ENCODE peak calls at places on chromosomes 2 and 18, in five cellular contexts. D, P, I, A and X are unnamed samples.

GRCh38 chr2:200585730-200586643 is at the start of gene AOX1:
- DNase-seq in D (peak), A (peak), P (peak), I (no peak), X (peak)

GRCh38 chr18:8948471-8949149 is 153.9 kb upstream of the NDUFV2 start:
- DNase-seq in I (peak), A (no peak), D (no peak), P (peak), X (no peak)

GRCh38 chr2:73112026-73112912 is 479 bp downstream of the RAB11FIP5 start:
- DNase-seq in A (no peak), I (no peak), P (peak), D (peak), X (no peak)

GRCh38 chr2:207473203-207473865 is 56.4 kb upstream of the CREB1 start:
- DNase-seq in A (no peak), D (peak), P (peak), I (peak), X (peak)

GRCh38 chr2:217286833-217287232 is 427.0 kb upstream of the TNP1 start:
- DNase-seq in A (no peak), I (peak), D (no peak), P (peak), X (no peak)

GRCh38 chr18:72555101-72555500 is 11.0 kb upstream of the CBLN2 start:
- DNase-seq in I (no peak), A (no peak), P (no peak), D (no peak), X (no peak)

GRCh38 chr18:44774191-44774590 is 93.5 kb downstream of the SETBP1 start:
- DNase-seq in P (no peak), D (no peak), A (no peak), I (no peak), X (no peak)

GRCh38 chr2:69933839-69934613 is 19.1 kb downstream of the MXD1 start:
- DNase-seq in I (peak), A (no peak), D (no peak), P (peak), X (no peak)

GRCh38 chr18:63960891-63961290 is 9.0 kb upstream of the SERPINB8 start:
- DNase-seq in A (no peak), D (no peak), P (no peak), I (no peak), X (no peak)

GRCh38 chr2:134553657-134554056 is 165.1 kb downstream of the TMEM163 start:
- DNase-seq in D (no peak), A (no peak), I (no peak), P (no peak), X (no peak)

GRCh38 chr2:26515771-26516170 is 37.8 kb upstream of the OTOF start:
- DNase-seq in D (no peak), A (no peak), P (no peak), I (no peak), X (no peak)

GRCh38 chr2:237254911-237255578 is 158.9 kb downstream of the COL6A3 start:
- DNase-seq in A (no peak), D (no peak), P (peak), I (no peak), X (no peak)

GRCh38 chr2:187545238-187545751 is 8.9 kb downstream of the TFPI start:
- DNase-seq in P (peak), A (no peak), I (no peak), D (no peak), X (no peak)

GRCh38 chr2:190327995-190328394 is 8.4 kb upstream of the HIBCH start:
- DNase-seq in D (no peak), I (no peak), A (no peak), P (no peak), X (no peak)

GRCh38 chr2:239143858-239144712 is 256.7 kb downstream of the HDAC4 start:
- DNase-seq in D (peak), A (no peak), I (no peak), P (peak), X (no peak)

GRCh38 chr2:59449264-59449663 is 1104.2 kb downstream of the BCL11A start:
- DNase-seq in D (no peak), I (no peak), A (no peak), P (no peak), X (no peak)
- TF ChIP-seq CTCF in D (no peak), I (no peak), A (no peak), P (no peak), X (no peak)

DNA sequence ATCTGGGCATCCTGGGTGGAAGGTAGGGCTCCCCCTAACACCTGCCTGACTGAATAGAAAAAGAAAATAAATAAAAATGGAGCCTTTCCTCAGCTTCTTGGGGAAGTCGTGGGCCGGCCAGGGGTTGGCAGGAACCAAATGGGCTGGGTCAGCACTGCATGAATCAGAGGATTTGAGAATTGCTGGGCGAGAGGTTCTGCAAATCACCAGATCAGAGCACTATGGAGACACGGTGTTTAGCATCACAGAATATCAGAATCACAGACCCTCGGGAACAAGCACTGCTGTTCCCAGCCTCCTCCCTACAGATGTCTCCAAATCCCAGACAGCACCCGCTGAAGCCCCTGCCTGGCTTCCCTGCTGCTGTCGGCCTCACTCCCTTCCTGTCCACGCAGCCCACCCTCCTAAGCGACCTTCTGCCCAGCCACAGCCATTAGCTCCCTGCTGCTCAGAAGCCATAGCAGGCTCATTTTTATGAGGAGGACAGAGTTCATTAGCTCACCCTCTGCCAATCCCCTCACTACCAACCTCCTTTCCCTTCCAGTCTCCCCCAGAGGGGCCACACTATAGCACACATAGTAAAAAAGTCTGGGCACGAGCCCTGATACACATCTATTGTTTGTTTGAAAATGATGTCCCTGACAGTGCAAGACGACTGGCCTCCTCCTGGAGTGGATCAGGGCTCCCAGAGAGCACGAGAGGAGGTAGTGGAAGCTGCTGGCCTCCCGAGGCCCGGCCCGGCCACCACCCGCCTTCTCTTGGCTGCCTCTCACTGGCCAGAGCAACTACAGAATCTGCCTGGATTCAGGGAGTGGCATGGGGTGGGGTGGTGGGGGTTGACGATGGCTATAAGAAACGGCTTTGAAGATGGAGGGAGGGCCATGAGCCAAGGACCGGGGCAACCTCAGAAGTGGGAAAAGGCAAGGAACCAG is 64.5 kb upstream of the TAF1B start:
- DNase-seq in A (no peak), P (no peak), D (no peak), I (no peak), X (no peak)
- TF ChIP-seq CTCF in A (no peak), P (no peak), D (no peak), I (no peak), X (no peak)

DNA sequence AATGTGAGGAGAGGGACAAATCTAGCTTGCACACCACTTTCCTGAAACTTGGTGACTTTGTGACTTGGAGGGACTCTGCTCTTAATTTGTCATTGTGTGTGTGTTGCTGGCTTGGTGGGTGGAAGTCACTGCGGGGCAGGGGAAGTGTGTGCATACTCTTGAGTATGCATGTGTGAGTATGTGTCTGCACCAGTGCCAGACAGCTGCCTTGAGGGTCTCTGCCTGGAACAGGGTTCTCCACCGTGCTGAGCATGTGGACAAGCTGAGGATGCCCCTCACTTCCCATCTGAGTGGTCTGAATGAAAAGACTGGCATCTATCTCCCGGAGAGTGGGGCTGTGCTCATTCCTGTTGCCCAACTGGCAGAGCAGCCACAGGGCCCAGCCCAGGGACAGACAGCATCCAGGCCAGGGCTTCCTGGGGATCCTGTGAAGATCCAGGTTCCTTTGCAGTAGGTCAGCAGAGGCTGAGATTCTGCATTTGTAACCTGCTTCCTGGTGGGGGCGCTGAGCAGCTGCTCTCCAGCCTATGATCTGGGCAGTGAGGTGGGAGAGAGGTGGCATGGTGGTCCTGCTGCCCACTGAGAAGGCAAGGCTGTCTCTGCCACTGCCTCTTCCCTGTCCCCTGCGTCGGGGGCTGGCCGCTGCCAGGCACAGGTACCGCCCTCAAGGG is 138.9 kb upstream of the HAAO start:
- DNase-seq in P (no peak), I (no peak), A (no peak), D (peak), X (no peak)
- TF ChIP-seq CTCF in P (peak), I (peak), A (no peak), D (peak), X (no peak)

DNA sequence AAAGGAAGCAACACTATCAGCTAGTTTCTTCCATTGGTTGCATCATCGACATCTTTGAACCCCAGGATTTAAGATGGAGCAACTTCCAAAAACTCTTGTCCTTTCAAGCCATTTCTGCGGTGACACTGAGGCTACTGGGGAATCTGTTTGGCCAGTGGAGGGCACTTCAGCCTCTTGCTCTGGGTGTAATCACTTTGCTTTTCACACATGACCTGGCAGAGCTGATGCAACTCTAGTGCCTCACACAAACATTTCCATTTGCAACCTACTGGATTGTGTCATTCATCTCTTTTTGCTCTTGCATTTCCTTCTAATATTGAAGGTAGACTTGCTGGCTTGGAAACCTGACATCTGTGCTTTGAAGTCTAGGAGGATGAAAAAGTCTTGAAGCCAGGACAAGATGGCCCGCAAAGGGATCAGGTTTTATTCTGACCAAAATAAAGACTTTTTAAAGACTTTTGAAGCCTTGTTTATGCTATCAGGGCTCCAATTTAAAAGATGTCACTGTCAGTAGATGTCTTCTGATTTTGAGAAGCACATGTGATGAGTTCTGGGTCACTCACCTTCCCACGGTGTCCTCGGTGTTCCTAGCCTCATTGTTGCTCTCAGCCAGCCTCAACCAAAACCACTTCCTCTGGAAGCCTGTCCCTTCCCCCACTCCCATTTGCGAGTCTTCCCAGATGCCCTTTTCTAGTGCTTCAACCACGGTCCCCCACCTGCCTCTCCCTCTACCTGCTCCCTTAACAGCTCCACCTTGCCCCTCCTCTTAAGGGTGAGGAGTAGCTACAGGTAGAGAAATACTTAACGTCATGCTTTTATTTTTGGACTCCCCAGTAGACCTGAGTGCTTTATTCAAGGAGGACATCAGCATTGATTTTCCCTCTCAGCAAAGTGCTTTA is 69.7 kb upstream of the KCNE4 start:
- DNase-seq in I (peak), D (peak), A (peak), P (peak), X (peak)
- TF ChIP-seq CTCF in I (peak), D (peak), A (no peak), P (peak), X (peak)

DNA sequence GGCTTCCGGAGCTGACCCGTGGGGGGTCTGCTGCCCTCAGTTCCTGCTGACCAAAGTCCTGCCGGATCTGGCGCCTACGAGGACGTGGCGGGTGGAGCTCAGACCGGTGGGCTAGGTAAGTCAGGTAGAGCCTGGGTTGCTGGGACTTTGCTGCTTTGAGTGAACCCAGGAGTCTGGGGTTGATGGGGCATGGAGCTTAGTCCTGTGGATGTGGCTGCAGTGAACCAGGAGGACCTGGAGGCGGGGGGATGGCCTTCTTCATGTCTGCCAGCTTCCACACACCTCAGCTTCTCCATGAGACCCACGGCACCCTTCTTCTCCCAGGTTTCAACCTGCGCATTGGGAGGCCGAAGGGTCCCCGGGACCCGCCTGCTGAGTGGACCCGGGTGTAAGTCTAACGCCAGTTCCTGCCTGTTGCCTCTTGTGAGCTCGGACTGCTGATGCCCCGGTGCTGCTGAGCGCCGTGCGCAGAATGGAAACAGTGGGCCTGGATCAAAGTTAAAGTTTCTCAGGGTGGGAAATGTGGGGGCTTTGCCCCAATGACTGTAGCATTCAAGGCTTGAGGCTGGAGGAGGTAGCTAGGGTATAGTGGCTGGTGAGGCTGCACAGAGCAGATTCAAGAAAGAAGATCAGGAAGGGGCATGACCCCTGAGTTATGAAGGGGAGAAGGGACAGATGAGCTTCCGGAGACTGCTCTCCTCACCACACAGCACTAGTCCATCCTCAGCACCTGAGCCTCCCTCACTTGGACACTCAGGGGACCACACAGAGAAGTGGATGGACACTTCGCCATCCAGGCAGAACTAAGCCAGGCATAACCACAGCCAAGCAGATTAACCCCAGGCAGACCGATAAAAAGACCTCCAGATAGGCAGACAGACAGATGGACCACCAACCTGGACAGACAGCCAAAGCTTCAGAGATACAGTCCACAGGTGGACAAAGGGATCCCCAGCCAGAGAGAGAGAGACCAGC is 17.3 kb downstream of the PTPN18 start:
- DNase-seq in D (no peak), I (no peak), P (peak), A (no peak), X (no peak)
- TF ChIP-seq CTCF in D (no peak), I (no peak), P (no peak), A (no peak), X (no peak)

GRCh38 chr18:78865056-78865598 is 114.5 kb upstream of the SALL3 start:
- DNase-seq in I (no peak), A (no peak), D (no peak), P (no peak), X (no peak)

GRCh38 chr18:78868330-78869316 is 111.0 kb upstream of the SALL3 start:
- DNase-seq in P (no peak), A (no peak), I (no peak), D (no peak), X (no peak)

GRCh38 chr18:78871631-78872030 is 108.0 kb upstream of the SALL3 start:
- DNase-seq in D (no peak), P (no peak), I (no peak), A (no peak), X (peak)

GRCh38 chr18:78865771-78866310 is 113.8 kb upstream of the SALL3 start:
- DNase-seq in P (no peak), A (no peak), D (no peak), I (no peak), X (no peak)

GRCh38 chr18:78867131-78867530 is 112.5 kb upstream of the SALL3 start:
- DNase-seq in I (no peak), A (no peak), P (no peak), D (no peak), X (no peak)
- TF ChIP-seq CTCF in I (no peak), A (no peak), P (no peak), D (no peak), X (no peak)

DNA sequence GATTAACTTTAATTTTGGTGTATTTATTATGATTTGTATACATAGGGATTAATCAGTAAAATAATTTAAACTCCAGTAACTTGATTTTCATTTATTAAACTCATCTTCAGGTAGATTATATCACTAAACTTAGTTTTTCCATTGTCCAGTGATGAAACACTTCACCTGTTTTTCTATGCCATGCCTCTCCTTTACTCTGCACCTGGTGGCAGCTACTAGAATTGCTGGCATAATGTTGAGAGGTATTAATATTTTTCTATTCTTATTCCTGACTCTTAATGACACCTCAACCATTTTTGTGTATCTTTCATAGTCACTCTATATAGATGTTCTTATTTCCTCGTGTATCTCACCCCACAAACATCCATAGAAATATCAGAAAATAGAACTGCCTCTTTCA is 940.3 kb upstream of the CRIM1 start:
- DNase-seq in I (no peak), P (no peak), D (no peak), A (no peak), X (no peak)
- TF ChIP-seq CTCF in I (no peak), P (peak), D (peak), A (no peak), X (no peak)

DNA sequence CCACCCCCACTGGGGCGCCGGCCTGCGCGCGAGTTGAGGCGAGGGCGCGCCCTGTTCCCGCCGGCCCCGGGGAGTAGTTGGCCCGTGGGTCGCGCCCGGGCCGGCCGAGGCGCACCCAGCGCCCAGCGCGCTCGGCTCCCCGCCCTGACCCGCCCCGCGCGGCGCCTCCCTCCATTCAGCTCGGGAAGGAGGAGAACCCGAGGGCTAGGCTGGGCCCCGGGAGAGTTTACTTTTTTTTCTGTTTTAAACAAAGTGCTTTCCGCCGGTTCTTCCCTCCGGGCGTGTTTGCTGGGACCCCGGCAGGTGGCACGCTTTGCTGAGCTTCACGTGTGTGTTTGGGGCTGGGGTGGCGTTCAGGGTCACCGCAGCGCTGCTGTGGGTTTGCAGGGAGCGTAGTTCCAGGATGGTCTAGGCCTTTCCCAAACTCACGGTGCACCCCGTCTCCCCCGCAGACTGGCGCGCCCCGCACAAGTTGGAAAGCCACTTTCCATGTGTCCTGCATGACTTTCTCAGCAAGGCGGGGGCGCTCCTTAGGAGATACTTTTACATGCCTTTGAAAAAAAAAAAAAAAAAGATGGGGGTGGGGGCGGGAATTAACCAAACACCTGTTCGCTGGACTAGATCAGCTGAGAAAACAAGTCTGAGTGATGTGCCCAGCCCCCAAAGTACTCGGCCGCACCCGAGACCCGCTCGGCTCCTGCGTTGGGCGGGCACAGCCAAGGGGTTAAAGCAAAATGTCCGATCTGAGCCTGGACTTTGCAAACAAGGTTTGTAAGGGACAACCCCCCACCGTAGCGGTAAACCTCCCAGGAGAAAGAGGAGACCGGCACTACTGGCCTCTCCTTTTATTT is 829 bp downstream of the ITGA6 start:
- DNase-seq in I (no peak), A (no peak), D (peak), P (peak), X (peak)
- TF ChIP-seq CTCF in I (peak), A (no peak), D (peak), P (peak), X (no peak)